ENCODE peak calls at places on chromosomes 6 and 20, in five cellular contexts. R is IMR-90, Q is A549, F is K562, X is GM12878. Y is an unnamed sample.

GRCh38 chr6:85449818-85450577 is at the start of gene NT5E:
- DNase-seq in R (peak; percentile 69), Q (peak; percentile 55), F (no peak), X (no peak), Y (peak; percentile 24)

GRCh38 chr20:10217517-10218410 is 866 bp upstream of the SNAP25 start:
- DNase-seq in R (peak; percentile 96), Q (peak; percentile 65), F (no peak), X (no peak), Y (no peak)

GRCh38 chr6:107059606-107060005 is 31.6 kb downstream of the MTRES1 start:
- DNase-seq in R (no peak), Q (no peak), F (no peak), X (no peak), Y (no peak)

GRCh38 chr6:96194675-96195074 is 178.9 kb downstream of the FUT9 start:
- DNase-seq in R (no peak), Q (no peak), F (no peak), X (no peak), Y (no peak)

GRCh38 chr6:8432614-8433013 is 2.7 kb downstream of the SLC35B3 start:
- DNase-seq in R (peak; percentile 6), Q (no peak), F (peak; percentile 24), X (no peak), Y (no peak)

GRCh38 chr6:18021166-18021850 is 33.9 kb upstream of the KIF13A start:
- DNase-seq in R (no peak), Q (no peak), F (no peak), X (no peak), Y (no peak)

GRCh38 chr20:3763691-3764601 is 3.6 kb downstream of the ADISSP start:
- DNase-seq in R (no peak), Q (no peak), F (no peak), X (no peak), Y (no peak)

GRCh38 chr6:95978230-95978629 is 37.5 kb upstream of the FUT9 start:
- DNase-seq in R (no peak), Q (no peak), F (no peak), X (no peak), Y (no peak)

GRCh38 chr6:163782436-163783003 is 368.0 kb downstream of the QKI start:
- DNase-seq in R (no peak), Q (no peak), F (no peak), X (peak; percentile 25), Y (no peak)

GRCh38 chr20:2042400-2042799 is 48.5 kb upstream of the PDYN start:
- DNase-seq in R (peak; percentile 40), Q (no peak), F (no peak), X (no peak), Y (no peak)

GRCh38 chr6:119280586-119281163 is 68.9 kb downstream of the MAN1A1 start:
- DNase-seq in R (no peak), Q (no peak), F (no peak), X (no peak), Y (no peak)

DNA sequence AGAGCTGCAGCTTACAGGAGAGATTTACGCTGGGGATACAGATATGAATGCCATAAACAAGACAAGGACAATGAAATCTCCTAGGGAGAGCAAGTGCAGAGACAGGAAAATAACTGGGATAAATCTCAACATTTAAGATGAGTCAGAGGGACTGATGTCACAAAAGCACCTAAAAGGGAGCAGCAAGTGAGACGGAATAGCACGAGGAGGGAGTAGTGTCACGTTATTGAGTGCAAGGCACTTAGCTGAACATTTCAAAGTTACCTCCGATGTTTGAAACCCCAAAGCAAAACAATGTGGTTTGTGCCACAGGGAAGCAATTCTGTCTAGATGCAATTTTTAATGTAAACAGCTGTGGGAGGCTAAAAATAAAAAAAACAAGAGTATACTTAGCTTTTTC is 1131.7 kb upstream of the EYS start:
- DNase-seq in R (no peak), Q (no peak), F (no peak), X (no peak), Y (no peak)
- TF ChIP-seq SMC3 in R (no peak), Q (no peak), F (no peak), X (no peak), Y (no peak)

GRCh38 chr6:131213501-131213990 is 78.3 kb downstream of the AKAP7 start:
- DNase-seq in R (peak; percentile 61), Q (no peak), F (no peak), X (no peak), Y (no peak)
- TF ChIP-seq SMC3 in R (no peak), Q (no peak), F (no peak), X (no peak), Y (no peak)

GRCh38 chr6:25777031-25777430 is 22.5 kb downstream of the SLC17A4 start:
- DNase-seq in R (no peak), Q (no peak), F (no peak), X (no peak), Y (no peak)

GRCh38 chr6:25777856-25778649 is 23.5 kb downstream of the SLC17A4 start:
- DNase-seq in R (no peak), Q (no peak), F (no peak), X (no peak), Y (no peak)

GRCh38 chr6:25781134-25781533 is 26.6 kb downstream of the SLC17A4 start:
- DNase-seq in R (no peak), Q (no peak), F (no peak), X (no peak), Y (no peak)
- TF ChIP-seq SMC3 in R (no peak), Q (no peak), F (no peak), X (no peak), Y (no peak)

DNA sequence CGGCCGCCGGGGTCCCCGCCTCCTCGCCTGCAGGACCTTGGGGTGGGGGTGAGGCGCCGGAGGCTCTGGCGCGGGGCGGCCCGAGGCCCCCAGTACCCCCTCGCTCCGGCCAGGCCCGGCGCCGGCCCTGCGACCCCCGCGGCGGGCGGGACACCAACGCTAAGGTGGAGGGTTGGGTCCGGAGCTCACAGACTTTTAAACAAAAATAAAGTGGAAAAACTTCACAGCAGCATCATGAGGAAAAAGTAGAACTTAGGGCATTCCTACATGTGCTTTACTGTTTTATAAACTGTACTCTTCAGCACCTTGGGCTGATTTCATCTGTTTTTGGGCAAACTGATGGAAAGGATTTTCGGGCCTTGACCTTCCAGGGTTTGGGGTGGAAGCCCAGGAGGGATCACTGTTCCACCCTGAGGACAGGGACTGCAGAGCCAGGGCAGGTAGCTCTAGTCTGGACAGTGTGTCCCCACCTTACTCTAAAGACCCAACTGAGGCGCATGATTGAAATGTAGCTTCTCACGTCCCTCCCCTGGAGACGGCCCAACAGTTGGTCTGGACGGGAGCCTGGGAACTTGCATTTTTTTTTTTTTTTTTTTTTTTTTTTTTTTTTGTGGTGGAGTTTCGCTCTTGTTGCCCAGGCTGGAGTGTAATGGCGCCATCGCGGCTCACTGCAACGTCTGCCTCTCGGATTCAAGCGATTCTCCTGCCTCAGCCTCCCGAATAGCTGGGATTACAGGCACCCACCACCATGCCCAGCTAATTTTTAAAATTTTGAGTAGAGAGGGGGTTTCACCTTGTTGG is 708 bp downstream of the NELFCD start:
- DNase-seq in R (peak; percentile 6), Q (peak; percentile 67), F (peak; percentile 54), X (no peak), Y (peak; percentile 35)
- TF ChIP-seq SMC3 in R (no peak), Q (no peak), F (no peak), X (no peak), Y (no peak)

DNA sequence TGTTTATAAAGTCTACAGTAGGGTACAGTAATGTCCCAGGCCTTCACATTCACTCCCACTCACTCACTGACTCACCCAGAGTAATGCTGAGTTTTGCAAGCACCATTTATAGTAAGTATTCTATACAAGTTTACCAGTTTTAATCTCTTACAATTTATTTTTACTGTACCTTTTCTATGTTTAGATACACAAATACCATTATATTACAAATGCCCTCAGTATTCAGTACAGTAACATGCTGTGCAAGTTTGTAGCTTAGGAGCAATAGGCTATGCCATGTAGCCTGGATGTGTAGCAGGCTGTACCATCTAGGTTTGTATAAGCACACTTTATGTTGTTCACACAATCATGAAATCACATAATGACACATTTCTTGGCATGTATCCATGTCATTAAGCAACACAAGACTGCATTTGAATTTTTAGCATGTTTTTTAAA is 673.6 kb downstream of the CD109 start:
- DNase-seq in R (peak; percentile 97), Q (no peak), F (no peak), X (no peak), Y (no peak)
- TF ChIP-seq SMC3 in R (no peak), Q (no peak), F (no peak), X (no peak), Y (no peak)

GRCh38 chr20:409697-410559 is 1.8 kb downstream of the RBCK1 start:
- DNase-seq in R (no peak), Q (no peak), F (no peak), X (no peak), Y (no peak)

GRCh38 chr20:408843-409696 is 971 bp downstream of the RBCK1 start:
- DNase-seq in R (no peak), Q (no peak), F (peak; percentile 18), X (no peak), Y (no peak)

GRCh38 chr20:407953-408842 is at the start of gene RBCK1:
- DNase-seq in R (peak; percentile 72), Q (peak; percentile 98), F (peak; percentile 85), X (no peak), Y (peak; percentile 85)

GRCh38 chr20:406200-407096 is 1.7 kb upstream of the RBCK1 start:
- DNase-seq in R (no peak), Q (no peak), F (no peak), X (no peak), Y (no peak)

DNA sequence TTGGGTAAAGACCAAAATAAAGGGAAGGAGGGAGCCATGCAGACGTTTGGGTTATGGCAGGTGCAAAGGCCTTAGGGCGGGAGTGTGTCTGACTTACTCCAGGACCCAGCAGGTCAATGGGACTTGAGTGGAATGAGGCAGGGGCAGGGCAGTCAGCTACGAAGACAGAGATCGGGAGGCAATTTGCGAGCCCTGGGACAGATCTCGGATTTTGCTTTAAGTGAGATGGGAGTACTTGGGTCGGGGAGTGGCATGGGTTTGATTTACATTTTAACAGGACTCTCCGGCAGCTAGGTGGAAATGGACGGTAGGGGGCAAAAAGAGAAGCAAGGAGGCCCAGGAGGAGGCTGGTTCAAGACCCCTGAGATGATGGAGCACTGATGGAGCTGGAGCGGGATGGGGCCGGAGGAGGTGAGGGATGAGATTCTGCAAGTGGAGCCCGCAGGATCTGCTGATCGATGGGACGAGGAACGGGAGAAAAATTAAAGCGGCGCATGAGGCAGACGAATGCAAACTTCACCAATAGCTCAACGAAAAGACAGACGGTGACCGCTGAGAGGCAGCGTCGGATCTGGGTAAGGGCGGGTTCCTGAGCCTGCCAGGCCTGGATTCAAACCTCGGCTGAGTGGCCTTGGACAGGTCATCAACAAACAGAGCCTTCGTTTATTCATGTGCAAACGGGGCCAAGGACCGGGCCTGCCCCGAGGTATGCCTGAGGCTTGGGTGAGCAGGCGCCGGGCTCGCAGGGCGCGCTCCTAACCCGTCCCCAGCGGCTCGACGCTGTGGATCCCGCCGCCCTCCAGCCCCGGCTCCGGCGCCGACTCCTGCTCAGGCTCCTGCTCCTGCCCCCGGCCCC is 774 bp upstream of the RBCK1 start:
- DNase-seq in R (peak; percentile 59), Q (peak; percentile 91), F (peak; percentile 83), X (no peak), Y (peak; percentile 95)
- TF ChIP-seq SMC3 in R (no peak), Q (peak; percentile 33), F (no peak), X (peak; percentile 32), Y (no peak)

DNA sequence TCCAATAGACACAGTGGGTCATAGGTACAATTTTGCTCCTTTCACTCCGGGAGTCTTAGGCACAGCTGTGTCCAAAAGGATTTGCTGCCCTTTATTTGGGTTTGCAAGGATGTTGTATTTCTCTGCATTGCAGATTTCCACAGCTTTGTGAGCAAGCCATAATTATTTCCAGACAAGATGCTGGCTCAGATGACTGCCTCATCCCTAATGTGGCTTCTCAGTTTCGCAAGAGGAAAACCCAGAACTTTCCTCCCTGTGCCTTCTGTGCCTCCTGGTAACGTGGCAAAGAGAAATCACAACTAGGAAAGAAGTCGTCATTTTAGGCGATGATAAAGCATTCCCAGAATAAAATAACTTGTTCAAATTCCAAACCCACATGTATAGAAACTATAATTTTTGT is 33.7 kb downstream of the FAM50B start:
- DNase-seq in R (peak; percentile 72), Q (no peak), F (no peak), X (no peak), Y (no peak)
- TF ChIP-seq SMC3 in R (no peak), Q (no peak), F (no peak), X (no peak), Y (no peak)